ENCODE peak calls at places on chromosomes 12 and 14, in seven cellular contexts. K is uterus; J is endothelial cell; E is mesothelial cell of epicardium; X is heart right ventricle; P is left ventricle myocardium inferior; C is activated CD8-positive, alpha-beta T cell treated with anti-CD3 and anti-CD28 coated beads for 36 hours. W is an unnamed sample.

GRCh38 chr14:59377485-59377884 is 87.7 kb downstream of the GPR135 start:
- DNase-seq in K (peak), J (no peak), E (no peak), X (no peak), P (no peak), C (no peak), W (no peak)

GRCh38 chr12:55637467-55637866 is 775 bp downstream of the OR10P1 start:
- DNase-seq in K (no peak), J (no peak), E (no peak), X (no peak), P (no peak), C (peak), W (no peak)

GRCh38 chr12:94244165-94245133 is 96.1 kb downstream of the PLXNC1 start:
- DNase-seq in K (no peak), J (no peak), E (no peak), X (no peak), P (no peak), C (peak), W (peak)

GRCh38 chr12:58414398-58414871 is 473.1 kb downstream of the ATP23 start:
- DNase-seq in K (no peak), J (no peak), E (no peak), X (no peak), P (no peak), C (no peak), W (no peak)

GRCh38 chr12:94098466-94098865 is 49.9 kb upstream of the PLXNC1 start:
- DNase-seq in K (no peak), J (no peak), E (no peak), X (no peak), P (no peak), C (no peak), W (no peak)

GRCh38 chr14:52048641-52049204 is 20.1 kb downstream of the NID2 start:
- DNase-seq in K (no peak), J (no peak), E (no peak), X (no peak), P (no peak), C (no peak), W (no peak)

GRCh38 chr14:59429798-59430197 is 35.4 kb downstream of the GPR135 start:
- DNase-seq in K (no peak), J (no peak), E (no peak), X (no peak), P (no peak), C (no peak), W (no peak)

GRCh38 chr12:107443320-107444090 is 242.1 kb upstream of the PWP1 start:
- DNase-seq in K (no peak), J (no peak), E (no peak), X (no peak), P (no peak), C (no peak), W (no peak)

GRCh38 chr12:67648306-67649164 is at the start of gene DYRK2:
- DNase-seq in K (peak), J (peak), E (peak), X (peak), P (peak), C (peak), W (peak)

GRCh38 chr12:27780612-27781408 is 774 bp upstream of the MANSC4 start:
- DNase-seq in K (peak), J (peak), E (no peak), X (peak), P (peak), C (peak), W (no peak)

GRCh38 chr12:124053855-124054254 is 80.8 kb downstream of the ZNF664 start:
- DNase-seq in K (peak), J (peak), E (no peak), X (peak), P (peak), C (peak), W (no peak)

GRCh38 chr12:32983968-32984367 is 87.4 kb upstream of the PKP2 start:
- DNase-seq in K (no peak), J (no peak), E (no peak), X (no peak), P (no peak), C (no peak), W (no peak)

GRCh38 chr14:21863289-21863688 is 189.7 kb upstream of the OR4E1 start:
- DNase-seq in K (no peak), J (no peak), E (no peak), X (peak), P (no peak), C (no peak), W (no peak)

GRCh38 chr14:93090826-93091583 is 24.7 kb downstream of the ITPK1 start:
- DNase-seq in K (no peak), J (no peak), E (no peak), X (no peak), P (peak), C (no peak), W (no peak)

GRCh38 chr12:56836800-56837663 is 73.9 kb downstream of the HSD17B6 start:
- DNase-seq in K (no peak), J (no peak), E (no peak), X (no peak), P (no peak), C (peak), W (no peak)

GRCh38 chr12:56833780-56834179 is 70.7 kb downstream of the HSD17B6 start:
- DNase-seq in K (no peak), J (no peak), E (no peak), X (no peak), P (no peak), C (no peak), W (no peak)

GRCh38 chr12:56836317-56836716 is 73.2 kb downstream of the HSD17B6 start:
- DNase-seq in K (peak), J (no peak), E (no peak), X (peak), P (peak), C (no peak), W (no peak)

GRCh38 chr12:56831936-56832335 is 68.8 kb downstream of the HSD17B6 start:
- DNase-seq in K (no peak), J (no peak), E (no peak), X (no peak), P (no peak), C (no peak), W (no peak)

GRCh38 chr12:56834886-56835285 is 71.8 kb downstream of the HSD17B6 start:
- DNase-seq in K (no peak), J (no peak), E (no peak), X (no peak), P (no peak), C (no peak), W (no peak)
- TF ChIP-seq CTCF in K (no peak), J (no peak), E (no peak), X (no peak), P (no peak), C (no peak), W (no peak)

DNA sequence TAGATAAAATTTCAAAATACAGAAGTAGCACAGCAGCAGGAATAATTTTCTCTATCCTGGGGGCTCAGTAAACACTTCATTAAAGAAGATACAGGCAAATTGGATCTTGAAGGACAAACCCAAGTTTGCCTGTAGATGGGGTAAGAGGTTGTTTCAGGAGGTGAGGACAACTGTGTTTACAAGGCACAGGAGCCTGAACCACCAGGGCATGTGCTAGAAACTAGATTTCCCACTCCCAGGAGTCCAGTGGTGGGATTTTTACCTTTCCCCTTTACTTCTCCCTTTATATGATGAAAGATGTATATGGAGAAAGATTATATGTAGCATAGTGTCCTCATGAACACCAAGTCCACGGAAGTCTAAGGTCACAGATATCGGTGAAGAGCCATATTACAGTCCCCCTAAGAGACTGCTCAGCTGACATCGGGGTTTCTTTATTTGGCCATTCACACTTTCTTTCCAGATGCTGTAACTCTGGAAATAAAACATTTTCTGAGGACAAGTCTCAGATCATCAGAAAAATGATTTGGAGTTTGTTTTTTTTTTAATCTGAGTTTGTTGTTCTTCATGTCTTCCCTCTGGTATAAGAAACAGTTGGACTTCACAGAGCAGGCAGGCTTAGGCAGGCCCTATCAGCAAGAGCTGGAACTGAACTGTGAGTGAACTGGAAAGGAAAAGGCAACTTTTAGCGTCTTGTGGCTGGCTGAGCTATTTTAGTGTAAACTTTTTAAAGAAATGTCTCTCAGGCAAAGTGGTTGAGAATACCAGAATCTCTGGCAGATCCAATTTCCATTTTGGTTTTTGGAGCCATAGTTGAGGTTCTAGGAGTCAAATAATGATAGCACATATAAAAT is 8.0 kb upstream of the EVL start:
- DNase-seq in K (no peak), J (no peak), E (no peak), X (no peak), P (no peak), C (peak), W (no peak)
- TF ChIP-seq CTCF in K (peak), J (no peak), E (no peak), X (no peak), P (peak), C (peak), W (peak)

GRCh38 chr14:58270628-58271027 is 26.0 kb downstream of the PSMA3 start:
- DNase-seq in K (no peak), J (no peak), E (no peak), X (no peak), P (no peak), C (no peak), W (no peak)

GRCh38 chr14:58276208-58276607 is 22.1 kb upstream of the ARID4A start:
- DNase-seq in K (no peak), J (no peak), E (no peak), X (no peak), P (no peak), C (no peak), W (no peak)

GRCh38 chr14:58275527-58276190 is 22.7 kb upstream of the ARID4A start:
- DNase-seq in K (no peak), J (no peak), E (no peak), X (no peak), P (no peak), C (no peak), W (no peak)

GRCh38 chr14:58278177-58278576 is 20.2 kb upstream of the ARID4A start:
- DNase-seq in K (no peak), J (no peak), E (no peak), X (no peak), P (no peak), C (no peak), W (no peak)

GRCh38 chr14:58272589-58273372 is 25.6 kb upstream of the ARID4A start:
- DNase-seq in K (no peak), J (no peak), E (no peak), X (peak), P (no peak), C (no peak), W (no peak)
- TF ChIP-seq CTCF in K (no peak), J (no peak), E (no peak), X (no peak), P (peak), C (no peak), W (no peak)

GRCh38 chr12:102511575-102511974 is 31.2 kb upstream of the IGF1 start:
- DNase-seq in K (no peak), J (no peak), E (no peak), X (no peak), P (no peak), C (no peak), W (no peak)

GRCh38 chr12:102512523-102512922 is 32.2 kb upstream of the IGF1 start:
- DNase-seq in K (no peak), J (no peak), E (no peak), X (no peak), P (no peak), C (no peak), W (no peak)

GRCh38 chr12:102513272-102513671 is 32.9 kb upstream of the IGF1 start:
- DNase-seq in K (no peak), J (no peak), E (no peak), X (no peak), P (no peak), C (no peak), W (no peak)

GRCh38 chr12:102514696-102515095 is 34.3 kb upstream of the IGF1 start:
- DNase-seq in K (no peak), J (no peak), E (no peak), X (no peak), P (no peak), C (no peak), W (no peak)

GRCh38 chr12:102513739-102514138 is 33.4 kb upstream of the IGF1 start:
- DNase-seq in K (no peak), J (no peak), E (no peak), X (no peak), P (no peak), C (no peak), W (no peak)
- TF ChIP-seq CTCF in K (no peak), J (no peak), E (no peak), X (no peak), P (no peak), C (no peak), W (no peak)

DNA sequence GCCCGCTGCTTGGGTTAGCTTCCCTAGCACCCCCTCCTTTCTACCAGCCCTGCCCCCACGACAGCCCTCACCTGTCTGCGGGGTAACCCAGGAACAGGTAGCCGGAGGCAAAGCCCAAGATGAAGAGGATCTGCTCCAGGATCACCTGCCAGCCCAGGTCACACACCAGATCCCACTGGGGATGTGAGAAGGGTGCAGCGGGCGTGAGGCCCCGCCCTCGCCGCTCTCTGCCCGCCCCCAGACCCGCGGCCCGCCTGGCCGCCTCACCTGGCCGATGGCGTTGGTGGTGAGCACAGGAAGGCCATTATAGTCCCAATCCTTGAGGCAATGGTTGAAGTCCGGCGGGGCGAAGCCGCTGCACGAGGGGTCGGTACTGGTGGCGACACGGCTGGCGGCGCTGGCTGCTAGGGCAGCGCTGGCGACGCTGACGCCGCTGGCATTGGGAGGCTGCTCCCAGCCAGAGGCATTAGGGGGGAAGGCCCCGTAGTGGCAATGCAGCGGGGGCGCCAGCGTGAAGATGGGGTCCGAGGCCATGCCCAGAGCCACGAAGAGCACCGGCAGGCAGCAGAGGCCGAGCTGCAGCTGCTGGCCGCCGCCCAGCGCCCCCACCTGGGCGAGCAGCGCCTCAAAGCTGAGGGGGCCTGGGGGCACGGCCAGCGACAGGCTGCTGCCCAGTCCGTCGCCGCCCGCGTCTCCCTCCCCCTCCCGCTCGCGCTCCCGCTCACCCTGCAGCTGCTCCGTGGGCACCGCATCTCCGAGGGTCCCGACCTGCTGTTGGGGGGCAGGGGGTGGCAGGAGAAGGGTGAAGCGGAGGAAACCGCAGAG is 794 bp downstream of the SLC22A17 start:
- DNase-seq in K (no peak), J (peak), E (no peak), X (no peak), P (no peak), C (peak), W (no peak)
- TF ChIP-seq CTCF in K (no peak), J (peak), E (no peak), X (no peak), P (no peak), C (no peak), W (no peak)